ENCODE peak calls at places on chromosome 20, in six cellular contexts. One of them, this sample, is unnamed.

GRCh38 chr20:62476074-62476838 is 461 bp upstream of the GATA5 start:
- DNase-seq in mesendoderm: peak; percentile 47
- DNase-seq in mesenchymal stem cell: no peak
- DNase-seq in IMR-90: no peak
- DNase-seq in H1: no peak
- DNase-seq in trophoblast cell: no peak
- DNase-seq in this sample: no peak

GRCh38 chr20:24102749-24103148 is 114.2 kb upstream of the GGTLC1 start:
- DNase-seq in mesendoderm: no peak
- DNase-seq in mesenchymal stem cell: no peak
- DNase-seq in IMR-90: no peak
- DNase-seq in H1: no peak
- DNase-seq in trophoblast cell: no peak
- DNase-seq in this sample: no peak

GRCh38 chr20:63586797-63587196 is 12.8 kb upstream of the HELZ2 start:
- DNase-seq in mesendoderm: no peak
- DNase-seq in mesenchymal stem cell: no peak
- DNase-seq in IMR-90: no peak
- DNase-seq in H1: no peak
- DNase-seq in trophoblast cell: no peak
- DNase-seq in this sample: no peak

GRCh38 chr20:10898555-10898954 is 224.8 kb upstream of the JAG1 start:
- DNase-seq in mesendoderm: no peak
- DNase-seq in mesenchymal stem cell: no peak
- DNase-seq in IMR-90: peak; percentile 83
- DNase-seq in H1: no peak
- DNase-seq in trophoblast cell: no peak
- DNase-seq in this sample: no peak

GRCh38 chr20:44728835-44729342 is 13.7 kb downstream of the CCN5 start:
- DNase-seq in mesendoderm: peak; percentile 78
- DNase-seq in mesenchymal stem cell: peak; percentile 61
- DNase-seq in IMR-90: peak; percentile 68
- DNase-seq in H1: no peak
- DNase-seq in trophoblast cell: no peak
- DNase-seq in this sample: no peak

GRCh38 chr20:63232235-63233060 is 3.3 kb upstream of the BIRC7 start:
- DNase-seq in mesendoderm: peak; percentile 89
- DNase-seq in mesenchymal stem cell: peak; percentile 99
- DNase-seq in IMR-90: peak; percentile 96
- DNase-seq in H1: no peak
- DNase-seq in trophoblast cell: peak; percentile 97
- DNase-seq in this sample: no peak

GRCh38 chr20:63021356-63022321 is 14.9 kb upstream of the BHLHE23 start:
- DNase-seq in mesendoderm: no peak
- DNase-seq in mesenchymal stem cell: no peak
- DNase-seq in IMR-90: no peak
- DNase-seq in H1: no peak
- DNase-seq in trophoblast cell: no peak
- DNase-seq in this sample: no peak

GRCh38 chr20:10402938-10403593 is 31.0 kb downstream of the MKKS start:
- DNase-seq in mesendoderm: no peak
- DNase-seq in mesenchymal stem cell: no peak
- DNase-seq in IMR-90: peak; percentile 6
- DNase-seq in H1: no peak
- DNase-seq in trophoblast cell: no peak
- DNase-seq in this sample: no peak

GRCh38 chr20:57056651-57057050 is 209.8 kb downstream of the BMP7 start:
- DNase-seq in mesendoderm: no peak
- DNase-seq in mesenchymal stem cell: peak; percentile 18
- DNase-seq in IMR-90: no peak
- DNase-seq in H1: no peak
- DNase-seq in trophoblast cell: no peak
- DNase-seq in this sample: no peak

GRCh38 chr20:61809006-61809770 is 256.5 kb downstream of the TAF4 start:
- DNase-seq in mesendoderm: no peak
- DNase-seq in mesenchymal stem cell: no peak
- DNase-seq in IMR-90: no peak
- DNase-seq in H1: no peak
- DNase-seq in trophoblast cell: no peak
- DNase-seq in this sample: no peak

GRCh38 chr20:17691758-17692157 is 8.0 kb upstream of the BANF2 start:
- DNase-seq in mesendoderm: no peak
- DNase-seq in mesenchymal stem cell: no peak
- DNase-seq in IMR-90: no peak
- DNase-seq in H1: no peak
- DNase-seq in trophoblast cell: no peak
- DNase-seq in this sample: no peak

GRCh38 chr20:7359739-7360138 is 580.5 kb downstream of the HAO1 start:
- DNase-seq in mesendoderm: no peak
- DNase-seq in mesenchymal stem cell: no peak
- DNase-seq in IMR-90: no peak
- DNase-seq in H1: no peak
- DNase-seq in trophoblast cell: no peak
- DNase-seq in this sample: no peak
- H4K8ac ChIP-seq in mesendoderm: no peak overlapping the region
- H4K8ac ChIP-seq in mesenchymal stem cell: no peak overlapping the region
- H4K8ac ChIP-seq in IMR-90: no peak overlapping the region
- H4K8ac ChIP-seq in H1: no peak overlapping the region
- H4K8ac ChIP-seq in trophoblast cell: no peak overlapping the region
- H4K8ac ChIP-seq in this sample: no peak overlapping the region

GRCh38 chr20:35121186-35121585 is 25.9 kb downstream of the EDEM2 start:
- DNase-seq in mesendoderm: no peak
- DNase-seq in mesenchymal stem cell: no peak
- DNase-seq in IMR-90: no peak
- DNase-seq in H1: no peak
- DNase-seq in trophoblast cell: no peak
- DNase-seq in this sample: no peak

GRCh38 chr20:35120012-35120701 is 27.0 kb downstream of the EDEM2 start:
- DNase-seq in mesendoderm: no peak
- DNase-seq in mesenchymal stem cell: peak; percentile 71
- DNase-seq in IMR-90: peak; percentile 89
- DNase-seq in H1: no peak
- DNase-seq in trophoblast cell: peak; percentile 39
- DNase-seq in this sample: no peak

GRCh38 chr20:35125753-35126152 is 21.4 kb downstream of the EDEM2 start:
- DNase-seq in mesendoderm: no peak
- DNase-seq in mesenchymal stem cell: no peak
- DNase-seq in IMR-90: no peak
- DNase-seq in H1: no peak
- DNase-seq in trophoblast cell: no peak
- DNase-seq in this sample: no peak

GRCh38 chr20:35117629-35118028 is 25.0 kb upstream of the TRPC4AP start:
- DNase-seq in mesendoderm: no peak
- DNase-seq in mesenchymal stem cell: peak; percentile 5
- DNase-seq in IMR-90: no peak
- DNase-seq in H1: no peak
- DNase-seq in trophoblast cell: no peak
- DNase-seq in this sample: no peak

GRCh38 chr20:35122787-35123405 is 24.2 kb downstream of the EDEM2 start:
- DNase-seq in mesendoderm: no peak
- DNase-seq in mesenchymal stem cell: no peak
- DNase-seq in IMR-90: no peak
- DNase-seq in H1: no peak
- DNase-seq in trophoblast cell: no peak
- DNase-seq in this sample: no peak
- H3K36me3 ChIP-seq in mesendoderm: no peaks in the 10 kb centered on the region
- H3K36me3 ChIP-seq in mesenchymal stem cell: peaks cover 50% of the 10 kb centered on the region
- H3K36me3 ChIP-seq in IMR-90: peaks cover 40% of the 10 kb centered on the region
- H3K36me3 ChIP-seq in H1: peaks cover 55% of the 10 kb centered on the region
- H3K36me3 ChIP-seq in trophoblast cell: peaks cover 31% of the 10 kb centered on the region
- H3K36me3 ChIP-seq in this sample: peaks cover 2% of the 10 kb centered on the region

GRCh38 chr20:36572701-36573102 is 695 bp upstream of the TGIF2 start:
- DNase-seq in mesendoderm: peak; percentile 80
- DNase-seq in mesenchymal stem cell: peak; percentile 74
- DNase-seq in IMR-90: peak; percentile 51
- DNase-seq in H1: no peak
- DNase-seq in trophoblast cell: peak; percentile 45
- DNase-seq in this sample: peak; percentile 39
- H2BK5ac ChIP-seq in mesendoderm: peak overlapping the region; percentile 94
- H2BK5ac ChIP-seq in mesenchymal stem cell: no peak overlapping the region
- H2BK5ac ChIP-seq in IMR-90: peak overlapping the region; percentile 6
- H2BK5ac ChIP-seq in H1: peak overlapping the region; percentile 93
- H2BK5ac ChIP-seq in trophoblast cell: peak overlapping the region; percentile 65
- H2BK5ac ChIP-seq in this sample: peak overlapping the region; percentile 99

GRCh38 chr20:48458003-48458377 is 369.8 kb downstream of the PREX1 start:
- DNase-seq in mesendoderm: no peak
- DNase-seq in mesenchymal stem cell: no peak
- DNase-seq in IMR-90: no peak
- DNase-seq in H1: no peak
- DNase-seq in trophoblast cell: no peak
- DNase-seq in this sample: no peak
- H4K8ac ChIP-seq in mesendoderm: no peak overlapping the region
- H4K8ac ChIP-seq in mesenchymal stem cell: no peak overlapping the region
- H4K8ac ChIP-seq in IMR-90: no peak overlapping the region
- H4K8ac ChIP-seq in H1: no peak overlapping the region
- H4K8ac ChIP-seq in trophoblast cell: no peak overlapping the region
- H4K8ac ChIP-seq in this sample: no peak overlapping the region

DNA sequence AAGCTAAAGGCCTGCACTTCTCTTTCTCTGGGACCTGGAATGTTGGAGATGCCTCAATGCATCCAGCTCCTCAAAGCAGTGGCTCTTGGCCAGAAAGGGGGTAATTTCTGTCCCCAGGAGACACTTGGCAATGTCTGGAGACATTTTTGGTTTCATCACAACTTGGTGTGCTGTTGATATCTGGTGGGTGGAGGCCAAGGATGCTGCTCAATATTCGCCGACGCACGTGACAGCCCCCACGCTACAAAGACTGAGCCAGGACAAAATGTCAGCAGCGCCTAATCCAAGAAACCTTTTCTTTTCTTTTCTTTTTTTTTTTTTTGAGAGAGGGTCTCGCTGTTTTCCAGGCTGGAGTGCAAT is 79.8 kb downstream of the SULF2 start:
- DNase-seq in mesendoderm: no peak
- DNase-seq in mesenchymal stem cell: no peak
- DNase-seq in IMR-90: no peak
- DNase-seq in H1: no peak
- DNase-seq in trophoblast cell: no peak
- DNase-seq in this sample: no peak
- H3K36me3 ChIP-seq in mesendoderm: no peaks in the 10 kb centered on the region
- H3K36me3 ChIP-seq in mesenchymal stem cell: peaks cover 10% of the 10 kb centered on the region
- H3K36me3 ChIP-seq in IMR-90: no peaks in the 10 kb centered on the region
- H3K36me3 ChIP-seq in H1: no peaks in the 10 kb centered on the region
- H3K36me3 ChIP-seq in trophoblast cell: no peaks in the 10 kb centered on the region
- H3K36me3 ChIP-seq in this sample: peaks cover 9% of the 10 kb centered on the region

GRCh38 chr20:51801220-51801991 is 915 bp downstream of the SALL4 start:
- DNase-seq in mesendoderm: peak; percentile 83
- DNase-seq in mesenchymal stem cell: peak; percentile 39
- DNase-seq in IMR-90: no peak
- DNase-seq in H1: no peak
- DNase-seq in trophoblast cell: peak; percentile 34
- DNase-seq in this sample: peak; percentile 64
- H2BK5ac ChIP-seq in mesendoderm: peak overlapping the region; percentile 80
- H2BK5ac ChIP-seq in mesenchymal stem cell: no peak overlapping the region
- H2BK5ac ChIP-seq in IMR-90: no peak overlapping the region
- H2BK5ac ChIP-seq in H1: peak overlapping the region; percentile 90
- H2BK5ac ChIP-seq in trophoblast cell: peak overlapping the region; percentile 98
- H2BK5ac ChIP-seq in this sample: peak overlapping the region; percentile 99

GRCh38 chr20:19711126-19711525 is 46.9 kb upstream of the RIN2 start:
- DNase-seq in mesendoderm: no peak
- DNase-seq in mesenchymal stem cell: no peak
- DNase-seq in IMR-90: no peak
- DNase-seq in H1: no peak
- DNase-seq in trophoblast cell: no peak
- DNase-seq in this sample: no peak
- H4K8ac ChIP-seq in mesendoderm: no peak overlapping the region
- H4K8ac ChIP-seq in mesenchymal stem cell: no peak overlapping the region
- H4K8ac ChIP-seq in IMR-90: no peak overlapping the region
- H4K8ac ChIP-seq in H1: no peak overlapping the region
- H4K8ac ChIP-seq in trophoblast cell: no peak overlapping the region
- H4K8ac ChIP-seq in this sample: peak overlapping the region; percentile 29

GRCh38 chr20:35049776-35050352 is 42.7 kb downstream of the TRPC4AP start:
- DNase-seq in mesendoderm: peak; percentile 11
- DNase-seq in mesenchymal stem cell: peak; percentile 70
- DNase-seq in IMR-90: no peak
- DNase-seq in H1: no peak
- DNase-seq in trophoblast cell: no peak
- DNase-seq in this sample: peak; percentile 1
- H3K36me3 ChIP-seq in mesendoderm: peaks cover 3% of the 10 kb centered on the region
- H3K36me3 ChIP-seq in mesenchymal stem cell: peaks cover 21% of the 10 kb centered on the region
- H3K36me3 ChIP-seq in IMR-90: peaks cover 34% of the 10 kb centered on the region
- H3K36me3 ChIP-seq in H1: peaks cover 44% of the 10 kb centered on the region
- H3K36me3 ChIP-seq in trophoblast cell: peaks cover 15% of the 10 kb centered on the region
- H3K36me3 ChIP-seq in this sample: peaks cover 87% of the 10 kb centered on the region

GRCh38 chr20:45933231-45934045 is 1.0 kb upstream of the PCIF1 start:
- DNase-seq in mesendoderm: peak; percentile 98
- DNase-seq in mesenchymal stem cell: peak; percentile 76
- DNase-seq in IMR-90: peak; percentile 73
- DNase-seq in H1: peak; percentile 79
- DNase-seq in trophoblast cell: peak; percentile 46
- DNase-seq in this sample: peak; percentile 72

GRCh38 chr20:45937765-45938164 is 3.3 kb downstream of the PCIF1 start:
- DNase-seq in mesendoderm: peak; percentile 16
- DNase-seq in mesenchymal stem cell: peak; percentile 24
- DNase-seq in IMR-90: peak; percentile 48
- DNase-seq in H1: no peak
- DNase-seq in trophoblast cell: no peak
- DNase-seq in this sample: no peak

GRCh38 chr20:45934046-45934586 is 367 bp upstream of the PCIF1 start:
- DNase-seq in mesendoderm: peak; percentile 76
- DNase-seq in mesenchymal stem cell: peak; percentile 64
- DNase-seq in IMR-90: peak; percentile 31
- DNase-seq in H1: peak; percentile 57
- DNase-seq in trophoblast cell: peak; percentile 47
- DNase-seq in this sample: no peak

GRCh38 chr20:45935416-45936046 is 1.0 kb downstream of the PCIF1 start:
- DNase-seq in mesendoderm: no peak
- DNase-seq in mesenchymal stem cell: peak; percentile 77
- DNase-seq in IMR-90: peak; percentile 43
- DNase-seq in H1: no peak
- DNase-seq in trophoblast cell: no peak
- DNase-seq in this sample: no peak

DNA sequence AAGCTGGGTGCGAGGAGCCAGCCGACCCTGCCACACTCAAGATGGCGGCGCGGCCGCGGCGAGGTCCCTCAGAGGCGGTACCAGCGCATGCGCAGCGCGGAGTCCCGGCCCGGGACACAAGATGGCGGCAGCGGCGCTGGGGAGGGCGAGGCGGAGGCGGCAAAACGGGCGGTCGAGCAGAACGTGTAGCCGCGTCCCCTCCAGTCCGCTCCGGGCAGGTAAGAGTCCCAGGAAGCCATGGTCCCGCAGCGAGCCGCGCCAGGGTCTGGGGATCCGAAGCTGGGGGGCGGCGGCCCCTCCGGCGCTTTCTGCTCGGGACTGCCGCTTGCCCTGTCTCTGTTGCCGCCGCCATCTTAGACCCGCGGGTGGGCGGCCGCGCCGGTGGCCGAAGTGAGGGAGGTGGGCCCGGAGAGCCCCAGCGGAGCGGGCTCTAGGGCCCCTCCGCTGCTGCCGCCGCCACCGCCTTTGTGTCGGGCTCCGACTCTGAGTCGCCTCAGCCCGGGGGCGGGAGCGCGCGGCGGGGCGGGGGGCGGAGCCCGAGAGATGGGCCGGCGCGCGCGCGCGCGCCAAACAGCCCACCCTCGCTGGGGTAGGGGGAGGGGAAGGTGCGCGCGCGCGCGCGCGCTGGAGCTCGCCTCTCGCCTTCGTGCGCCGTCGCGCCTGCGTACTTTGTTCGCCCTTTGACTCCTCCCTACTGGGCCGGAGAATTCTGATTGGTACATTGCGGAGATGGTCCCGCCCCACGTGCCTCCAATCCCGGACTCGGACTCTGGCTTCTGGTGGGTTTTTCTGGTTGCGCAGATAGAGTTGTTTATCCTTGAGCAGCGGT is at the start of gene PCIF1:
- DNase-seq in mesendoderm: peak; percentile 98
- DNase-seq in mesenchymal stem cell: peak; percentile 99
- DNase-seq in IMR-90: peak; percentile 98
- DNase-seq in H1: peak; percentile 91
- DNase-seq in trophoblast cell: peak; percentile 99
- DNase-seq in this sample: peak; percentile 99
- H2BK5ac ChIP-seq in mesendoderm: peak within 1 kb of the TSS; percentile 77
- H2BK5ac ChIP-seq in mesenchymal stem cell: peak within 1 kb of the TSS; percentile 98
- H2BK5ac ChIP-seq in IMR-90: peak within 1 kb of the TSS; percentile 100
- H2BK5ac ChIP-seq in H1: peak within 1 kb of the TSS; percentile 96
- H2BK5ac ChIP-seq in trophoblast cell: peak within 1 kb of the TSS; percentile 91
- H2BK5ac ChIP-seq in this sample: peak within 1 kb of the TSS; percentile 98

This sample was measured in neuronal stem cell.